ENCODE peak calls at places on chromosomes 13 and 19, in nine cellular contexts. P, C, K, X, A, E, G, Q and Y are unnamed samples.
A peak's percentile ranks its signal among the peaks of the same experiment; 100 is the strongest.

GRCh38 chr19:12987781-12988180 is 7.5 kb upstream of the NFIX start:
- DNase-seq in E (no peak), A (no peak), P (no peak), X (no peak), C (no peak), G (no peak), K (no peak), Q (no peak), Y (no peak)

GRCh38 chr13:90015565-90016507 is 1331.7 kb upstream of the MIR17HG start:
- DNase-seq in P (no peak), X (peak; percentile 3), G (no peak), E (no peak), K (no peak), A (no peak), C (no peak), Q (no peak), Y (no peak)

GRCh38 chr19:21559444-21559843 is 54.0 kb downstream of the ZNF429 start:
- DNase-seq in K (no peak), X (no peak), E (no peak), G (no peak), C (no peak), P (no peak), A (no peak), Q (no peak), Y (no peak)

GRCh38 chr19:23541991-23542390 is 145.0 kb downstream of the ZNF675 start:
- DNase-seq in Q (no peak), A (no peak), K (no peak), G (no peak), E (no peak), X (no peak), P (no peak), C (no peak), Y (no peak)

GRCh38 chr13:79692846-79693245 is 211.9 kb downstream of the NDFIP2 start:
- DNase-seq in C (no peak), X (peak; percentile 24), P (no peak), E (no peak), Q (no peak), K (no peak), A (no peak), G (no peak), Y (no peak)

GRCh38 chr13:69474286-69474685 is 633.3 kb upstream of the ATXN8OS start:
- DNase-seq in E (no peak), Q (no peak), A (no peak), C (no peak), X (no peak), P (no peak), K (no peak), G (no peak), Y (no peak)

GRCh38 chr19:34430738-34431625 is 2.8 kb downstream of the UBA2 start:
- DNase-seq in C (no peak), P (no peak), A (peak; percentile 73), G (no peak), X (peak; percentile 70), Q (peak; percentile 20), K (no peak), E (peak; percentile 68), Y (peak; percentile 10)

GRCh38 chr19:18119243-18120105 is 21.9 kb downstream of the MAST3 start:
- DNase-seq in X (no peak), E (no peak), G (no peak), A (no peak), P (no peak), C (no peak), K (no peak), Q (peak; percentile 73), Y (no peak)

GRCh38 chr19:5137114-5137513 is 168.2 kb downstream of the KDM4B start:
- DNase-seq in C (no peak), Q (no peak), X (no peak), A (no peak), G (no peak), K (no peak), E (no peak), P (no peak), Y (no peak)

GRCh38 chr13:79442706-79443105 is 36.7 kb upstream of the RBM26 start:
- DNase-seq in K (no peak), G (no peak), X (no peak), E (no peak), Q (no peak), C (no peak), A (no peak), P (no peak), Y (no peak)